ENCODE peak calls at places on chromosomes 5 and 9, in seven cellular contexts. B, L, T, Z, U, J and Y are unnamed samples.

GRCh38 chr9:131500939-131501541 is 1.7 kb upstream of the POMT1 start:
- DNase-seq in B (no peak), L (peak), T (peak), Z (no peak), U (no peak), J (no peak), Y (no peak)

GRCh38 chr5:142754031-142754430 is 16.1 kb upstream of the ARHGAP26 start:
- DNase-seq in B (no peak), L (no peak), T (no peak), Z (no peak), U (no peak), J (no peak), Y (no peak)

GRCh38 chr9:34454571-34455065 is 3.8 kb downstream of the FAM219A start:
- DNase-seq in B (no peak), L (peak), T (peak), Z (no peak), U (no peak), J (no peak), Y (no peak)

GRCh38 chr5:157106668-157107461 is 2.0 kb downstream of the HAVCR2 start:
- DNase-seq in B (no peak), L (no peak), T (peak), Z (no peak), U (no peak), J (no peak), Y (no peak)

GRCh38 chr9:87588339-87588738 is 90.7 kb downstream of the DAPK1 start:
- DNase-seq in B (no peak), L (no peak), T (no peak), Z (no peak), U (no peak), J (no peak), Y (no peak)

GRCh38 chr5:123557907-123558306 is 45.9 kb downstream of the CSNK1G3 start:
- DNase-seq in B (no peak), L (no peak), T (no peak), Z (no peak), U (no peak), J (no peak), Y (no peak)

GRCh38 chr9:137058651-137059234 is 4.9 kb upstream of the ENTPD2 start:
- DNase-seq in B (peak), L (no peak), T (no peak), Z (no peak), U (no peak), J (no peak), Y (no peak)

GRCh38 chr5:59473611-59474010 is 419.9 kb downstream of the PDE4D start:
- DNase-seq in B (no peak), L (no peak), T (no peak), Z (no peak), U (no peak), J (no peak), Y (no peak)

GRCh38 chr9:123425836-123426365 is 69.9 kb downstream of the CRB2 start:
- DNase-seq in B (no peak), L (no peak), T (no peak), Z (no peak), U (no peak), J (no peak), Y (no peak)

GRCh38 chr5:1877434-1878049 is 5.2 kb downstream of the IRX4 start:
- DNase-seq in B (no peak), L (no peak), T (no peak), Z (no peak), U (no peak), J (no peak), Y (no peak)

GRCh38 chr9:21119093-21119770 is 22.4 kb downstream of the IFNW1 start:
- DNase-seq in B (no peak), L (peak), T (no peak), Z (no peak), U (no peak), J (no peak), Y (no peak)

GRCh38 chr5:143985832-143986485 is 174.0 kb downstream of the HMHB1 start:
- DNase-seq in B (no peak), L (peak), T (no peak), Z (peak), U (no peak), J (no peak), Y (no peak)